ENCODE peak calls at places on chromosomes 1 and 21, in ten cellular contexts. N is fibroblast of pulmonary artery; P is A673; G is CD4-positive, alpha-beta memory T cell; K is activated T-helper 9 cell treated with anti-CD3 and anti-CD28 coated beads, Interleukin-2, amount 50 U/mL, for 16 hours; W is HT-29; I is head of caudate nucleus; F is GM03348; E is CD8-positive, alpha-beta T cell; R is right cardiac atrium. L is an unnamed sample.
A peak's percentile ranks its signal among the peaks of the same experiment; 100 is the strongest.

GRCh38 chr1:37098196-37098595 is 63.9 kb upstream of the GRIK3 start:
- DNase-seq in R (no peak), F (no peak), P (no peak), G (no peak), I (no peak), W (no peak), E (no peak), K (no peak), N (no peak), L (no peak)

GRCh38 chr1:66265796-66266195 is 268.2 kb upstream of the SGIP1 start:
- DNase-seq in W (no peak), P (no peak), N (peak; percentile 31), F (peak; percentile 10), E (no peak), I (no peak), G (no peak), R (no peak), K (no peak), L (no peak)

GRCh38 chr1:11790880-11791715 is 14.7 kb downstream of the MTHFR start:
- DNase-seq in W (no peak), F (peak; percentile 91), E (no peak), G (no peak), R (peak; percentile 95), N (peak; percentile 98), I (peak; percentile 48), K (no peak), P (no peak), L (peak; percentile 89)

GRCh38 chr1:109314805-109315204 is 8.0 kb upstream of the MYBPHL start:
- DNase-seq in F (no peak), W (no peak), E (no peak), I (no peak), K (no peak), R (no peak), P (no peak), G (no peak), N (no peak), L (no peak)

GRCh38 chr21:40671721-40672120 is 175.2 kb downstream of the DSCAM start:
- DNase-seq in F (no peak), W (no peak), P (no peak), K (no peak), I (no peak), E (no peak), N (no peak), R (no peak), G (no peak), L (no peak)

GRCh38 chr1:227896710-227897655 is 50.7 kb downstream of the WNT9A start:
- DNase-seq in R (peak; percentile 4), K (no peak), G (no peak), W (no peak), E (no peak), I (peak; percentile 4), N (no peak), F (no peak), P (no peak), L (no peak)

GRCh38 chr1:67213164-67213563 is 46.9 kb downstream of the IL23R start:
- DNase-seq in G (no peak), F (peak; percentile 51), N (peak; percentile 31), W (peak; percentile 58), I (no peak), E (no peak), K (no peak), R (no peak), P (peak; percentile 63), L (no peak)

GRCh38 chr1:107949467-107950253 is 15.3 kb downstream of the VAV3 start:
- DNase-seq in N (no peak), P (no peak), W (no peak), G (no peak), I (no peak), E (no peak), F (no peak), R (no peak), K (no peak), L (no peak)

GRCh38 chr1:71785470-71785869 is 496.9 kb downstream of the NEGR1 start:
- DNase-seq in K (no peak), R (no peak), E (no peak), N (peak; percentile 9), P (no peak), G (no peak), I (no peak), W (no peak), F (no peak), L (no peak)

GRCh38 chr1:35032384-35032739 is 617 bp upstream of the ZMYM6 start:
- DNase-seq in K (no peak), P (no peak), R (no peak), G (no peak), W (no peak), N (no peak), E (no peak), F (no peak), I (no peak), L (no peak)

GRCh38 chr1:5975133-5975880 is 16.9 kb downstream of the NPHP4 start:
- DNase-seq in W (peak; percentile 48), N (peak; percentile 73), E (peak; percentile 32), R (no peak), P (peak; percentile 63), G (no peak), I (peak; percentile 62), K (no peak), F (peak; percentile 86), L (peak; percentile 79)